ENCODE peak calls at places on chromosome 14, in five cellular contexts. M is NCI-H345; H is heart right ventricle; X is psoas muscle; U is stimulated activated CD8-positive, alpha-beta memory T cell treated with anti-CD3 and anti-CD28 coated beads, Interleukin-4, amount 100 ng/mL, for 1 hour. Z is an unnamed sample.
A peak's percentile ranks its signal among the peaks of the same experiment; 100 is the strongest.

GRCh38 chr14:93655078-93655750 is 133.1 kb downstream of the PRIMA1 start:
- DNase-seq in M (peak; percentile 68), H (no peak), X (no peak), U (no peak), Z (peak; percentile 52)

GRCh38 chr14:93974833-93975232 is 1.5 kb downstream of the ASB2 start:
- DNase-seq in M (no peak), H (peak; percentile 50), X (peak; percentile 85), U (no peak), Z (no peak)

GRCh38 chr14:61322799-61323290 is 1.5 kb downstream of the PRKCH start:
- DNase-seq in M (no peak), H (no peak), X (no peak), U (no peak), Z (peak; percentile 62)

GRCh38 chr14:104576607-104577332 is 2.8 kb upstream of the C14orf180 start:
- DNase-seq in M (no peak), H (no peak), X (no peak), U (no peak), Z (peak; percentile 41)

GRCh38 chr14:97218713-97219355 is 421.7 kb downstream of the VRK1 start:
- DNase-seq in M (peak; percentile 11), H (peak; percentile 7), X (no peak), U (no peak), Z (no peak)

GRCh38 chr14:92726135-92726932 is 22.1 kb downstream of the LGMN start:
- DNase-seq in M (no peak), H (peak; percentile 62), X (peak; percentile 69), U (no peak), Z (peak; percentile 79)

GRCh38 chr14:72471346-72471745 is 422.6 kb downstream of the DPF3 start:
- DNase-seq in M (no peak), H (no peak), X (no peak), U (no peak), Z (no peak)

GRCh38 chr14:95331708-95332408 is 12.2 kb upstream of the CLMN start:
- DNase-seq in M (no peak), H (no peak), X (no peak), U (no peak), Z (no peak)

GRCh38 chr14:77212933-77213656 is 31.5 kb downstream of the TMEM63C start:
- DNase-seq in M (peak; percentile 80), H (no peak), X (no peak), U (no peak), Z (peak; percentile 65)

GRCh38 chr14:105206873-105207272 is 25.8 kb upstream of the NUDT14 start:
- DNase-seq in M (no peak), H (no peak), X (no peak), U (no peak), Z (no peak)

GRCh38 chr14:78985668-78986073 is 815.5 kb downstream of the NRXN3 start:
- DNase-seq in M (no peak), H (no peak), X (no peak), U (no peak), Z (no peak)

GRCh38 chr14:63840981-63841380 is 11.8 kb upstream of the SYNE2 start:
- DNase-seq in M (no peak), H (peak; percentile 35), X (peak; percentile 19), U (peak; percentile 54), Z (no peak)

GRCh38 chr14:77498120-77498979 is at the start of gene ISM2:
- DNase-seq in M (peak; percentile 55), H (peak; percentile 31), X (no peak), U (no peak), Z (no peak)

GRCh38 chr14:73262427-73263183 is 25.3 kb downstream of the PAPLN start:
- DNase-seq in M (no peak), H (no peak), X (no peak), U (no peak), Z (no peak)

GRCh38 chr14:76078501-76078900 is 73.2 kb upstream of the GPATCH2L start:
- DNase-seq in M (no peak), H (no peak), X (no peak), U (no peak), Z (no peak)

GRCh38 chr14:90091393-90091792 is 29.6 kb downstream of the KCNK13 start:
- DNase-seq in M (peak; percentile 54), H (no peak), X (no peak), U (no peak), Z (no peak)

GRCh38 chr14:38208825-38209562 is 1.3 kb downstream of the SSTR1 start:
- DNase-seq in M (peak; percentile 58), H (peak; percentile 24), X (peak; percentile 16), U (no peak), Z (peak; percentile 16)

GRCh38 chr14:35401853-35402252 is 2.7 kb downstream of the NFKBIA start:
- DNase-seq in M (no peak), H (no peak), X (no peak), U (no peak), Z (no peak)

GRCh38 chr14:69703047-69704046 is 63.6 kb upstream of the SRSF5 start:
- DNase-seq in M (no peak), H (no peak), X (no peak), U (no peak), Z (no peak)

GRCh38 chr14:37591311-37591940 is 3.6 kb downstream of the FOXA1 start:
- DNase-seq in M (peak; percentile 76), H (peak; percentile 5), X (no peak), U (no peak), Z (peak; percentile 66)

GRCh38 chr14:69994002-69994401 is 114.8 kb downstream of the SMOC1 start:
- DNase-seq in M (no peak), H (no peak), X (no peak), U (no peak), Z (no peak)

GRCh38 chr14:52077261-52077984 is 8.6 kb upstream of the NID2 start:
- DNase-seq in M (no peak), H (no peak), X (no peak), U (no peak), Z (no peak)

GRCh38 chr14:95695913-95696312 is 9.7 kb downstream of the TCL1B start:
- DNase-seq in M (no peak), H (no peak), X (no peak), U (no peak), Z (no peak)

GRCh38 chr14:46034305-46034704 is 617.3 kb downstream of the RPL10L start:
- DNase-seq in M (no peak), H (no peak), X (no peak), U (no peak), Z (no peak)

GRCh38 chr14:77338332-77338731 is 17.5 kb downstream of the GSTZ1 start:
- DNase-seq in M (no peak), H (no peak), X (no peak), U (no peak), Z (no peak)

GRCh38 chr14:77144412-77145115 is 3.0 kb upstream of the ZDHHC22 start:
- DNase-seq in M (no peak), H (no peak), X (no peak), U (no peak), Z (no peak)

GRCh38 chr14:104293851-104294627 is 155.7 kb downstream of the KIF26A start:
- DNase-seq in M (no peak), H (peak; percentile 9), X (no peak), U (no peak), Z (peak; percentile 6)

GRCh38 chr14:104604461-104605449 is at the start of gene TMEM179:
- DNase-seq in M (peak; percentile 57), H (no peak), X (no peak), U (no peak), Z (no peak)

GRCh38 chr14:71021347-71022014 is 114.2 kb downstream of the PCNX1 start:
- DNase-seq in M (no peak), H (no peak), X (no peak), U (no peak), Z (no peak)

GRCh38 chr14:82447586-82447985 is 913.9 kb upstream of the SEL1L start:
- DNase-seq in M (peak; percentile 45), H (no peak), X (no peak), U (no peak), Z (no peak)

GRCh38 chr14:95294834-95295599 is 24.7 kb downstream of the CLMN start:
- DNase-seq in M (peak; percentile 60), H (no peak), X (no peak), U (no peak), Z (peak; percentile 64)

GRCh38 chr14:55221186-55221585 is 29.8 kb upstream of the DLGAP5 start:
- DNase-seq in M (no peak), H (no peak), X (no peak), U (no peak), Z (no peak)

GRCh38 chr14:26113930-26114329 is 483.9 kb downstream of the NOVA1 start:
- DNase-seq in M (no peak), H (no peak), X (no peak), U (no peak), Z (no peak)

GRCh38 chr14:100688598-100689499 is 37.8 kb upstream of the DLK1 start:
- DNase-seq in M (no peak), H (no peak), X (no peak), U (no peak), Z (no peak)

GRCh38 chr14:34678306-34678705 is 36.1 kb downstream of the CFL2 start:
- DNase-seq in M (no peak), H (no peak), X (no peak), U (no peak), Z (no peak)

Z was measured in HT-29.